ENCODE peak calls at places on chromosomes 4 and X, in ten cellular contexts. A, K, M, O, N, B, X, I, C and H are unnamed samples.

GRCh38 chr4:158314756-158315487 is 104.6 kb downstream of the TMEM144 start:
- DNase-seq in X (no peak), O (no peak), I (peak; percentile 70), M (peak; percentile 98), B (no peak), K (peak; percentile 61), A (peak; percentile 98), N (no peak), C (no peak), H (no peak)

GRCh38 chrX:38887222-38887621 is 86.0 kb downstream of the MID1IP1 start:
- DNase-seq in N (no peak), O (no peak), K (no peak), M (no peak), A (no peak), I (no peak), C (no peak), X (no peak), B (no peak), H (no peak)

GRCh38 chr4:190016369-190017289 is 10.4 kb downstream of the FRG2 start:
- DNase-seq in K (no peak), C (no peak), B (no peak), N (peak; percentile 22), I (no peak), X (no peak), O (no peak), M (no peak), A (no peak), H (no peak)

GRCh38 chrX:124829930-124830329 is 483.6 kb downstream of the SH2D1A start:
- DNase-seq in I (no peak), O (no peak), B (no peak), N (no peak), M (no peak), C (no peak), X (no peak), K (no peak), A (no peak), H (no peak)

GRCh38 chrX:9816094-9816700 is 30.0 kb downstream of the SHROOM2 start:
- DNase-seq in B (no peak), A (no peak), C (no peak), M (no peak), I (no peak), K (no peak), X (no peak), O (no peak), N (no peak), H (no peak)

GRCh38 chrX:97026406-97026805 is 142.7 kb downstream of the RPA4 start:
- DNase-seq in I (peak; percentile 19), B (no peak), K (no peak), C (peak; percentile 46), A (no peak), O (no peak), N (peak; percentile 21), M (peak; percentile 5), X (no peak), H (no peak)

GRCh38 chrX:63551856-63552255 is 200.7 kb upstream of the SPIN4 start:
- DNase-seq in X (no peak), B (no peak), N (no peak), O (no peak), C (no peak), A (no peak), I (no peak), K (no peak), M (no peak), H (no peak)

GRCh38 chrX:149881081-149881711 is at the start of gene MAGEA8:
- DNase-seq in K (no peak), I (no peak), A (no peak), C (peak; percentile 54), B (no peak), M (no peak), N (peak; percentile 45), O (peak; percentile 36), X (no peak), H (no peak)

GRCh38 chrX:48520976-48521352 is 644 bp upstream of the EBP start:
- DNase-seq in A (no peak), C (peak; percentile 56), O (no peak), B (no peak), K (no peak), I (no peak), M (no peak), X (no peak), N (peak; percentile 37), H (no peak)

GRCh38 chrX:134374294-134374693 is 85.7 kb upstream of the HPRT1 start:
- DNase-seq in I (peak; percentile 1), K (no peak), M (no peak), C (no peak), X (no peak), B (no peak), A (peak; percentile 7), O (no peak), N (no peak), H (no peak)

GRCh38 chrX:114615765-114616164 is 31.9 kb downstream of the HTR2C start:
- DNase-seq in B (no peak), O (no peak), M (no peak), X (no peak), I (no peak), A (peak; percentile 3), C (no peak), K (no peak), N (no peak), H (no peak)

GRCh38 chr4:73883306-73883705 is 14.1 kb downstream of the CXCL1 start:
- DNase-seq in I (no peak), A (peak; percentile 91), C (no peak), B (no peak), X (no peak), O (no peak), N (no peak), K (no peak), M (peak; percentile 79), H (no peak)

GRCh38 chr4:114813961-114814360 is 215.4 kb downstream of the UGT8 start:
- DNase-seq in O (no peak), K (no peak), C (no peak), N (no peak), A (no peak), I (no peak), X (no peak), B (no peak), M (no peak), H (no peak)

GRCh38 chr4:114815760-114816159 is 217.2 kb downstream of the UGT8 start:
- DNase-seq in K (no peak), O (no peak), M (no peak), X (no peak), C (no peak), A (no peak), N (no peak), I (no peak), B (no peak), H (no peak)

GRCh38 chr4:114807759-114808404 is 209.3 kb downstream of the UGT8 start:
- DNase-seq in C (peak; percentile 78), N (peak; percentile 38), I (peak; percentile 34), A (peak; percentile 28), K (no peak), X (no peak), M (peak; percentile 3), O (peak; percentile 45), B (no peak), H (no peak)

GRCh38 chr4:114807357-114807756 is 208.8 kb downstream of the UGT8 start:
- DNase-seq in I (no peak), O (no peak), K (no peak), B (no peak), C (no peak), M (no peak), A (no peak), N (no peak), X (no peak), H (no peak)

DNA sequence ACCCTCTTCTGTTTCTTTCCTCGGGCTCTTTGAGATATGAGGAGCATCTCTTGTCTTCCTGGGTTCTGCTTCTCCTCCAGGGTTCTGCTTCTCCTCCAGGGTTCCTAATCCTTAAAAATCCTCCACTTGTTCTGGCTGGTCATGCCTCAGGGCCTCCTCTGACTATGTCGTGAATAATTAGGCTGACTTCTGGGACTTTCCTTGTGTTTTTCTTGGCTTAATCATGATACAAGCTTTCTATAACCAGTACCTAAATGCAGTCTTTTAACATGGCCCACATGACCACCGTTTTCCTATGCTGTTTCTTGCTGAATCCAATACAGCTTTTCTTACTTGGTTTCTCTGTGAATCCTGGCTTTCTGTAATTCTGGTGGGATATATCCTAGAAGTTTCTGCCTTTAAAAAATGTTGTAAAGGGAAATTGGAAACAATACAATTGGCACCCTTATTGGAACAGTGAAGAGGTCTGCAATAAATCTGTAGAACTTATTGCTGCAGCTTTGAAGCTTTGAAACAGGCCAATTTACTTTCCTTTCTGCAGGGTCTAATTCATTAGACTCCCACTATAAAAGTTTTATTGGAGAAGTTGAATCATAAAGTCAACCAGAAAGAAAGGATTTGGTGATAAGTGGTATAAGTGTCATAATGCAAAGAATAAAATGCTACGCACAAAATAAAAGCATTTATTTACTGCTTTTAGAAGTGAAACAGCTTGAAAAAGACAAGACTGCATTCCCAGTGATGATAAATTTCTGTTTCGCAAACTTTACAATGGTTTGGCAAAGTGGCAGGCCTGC is 213.2 kb downstream of the UGT8 start:
- DNase-seq in M (no peak), I (no peak), A (no peak), X (no peak), K (no peak), N (no peak), B (no peak), O (no peak), C (no peak), H (no peak)
- TF ChIP-seq CTCF in M (no peak), I (no peak), A (no peak), X (no peak), K (no peak), N (no peak), B (no peak), O (no peak), C (no peak), H (no peak)

GRCh38 chr4:87620491-87620890 is 12.2 kb downstream of the DSPP start:
- DNase-seq in O (no peak), M (no peak), K (no peak), C (no peak), N (no peak), A (peak; percentile 4), B (no peak), X (no peak), I (no peak), H (no peak)
- H3K4me3 ChIP-seq in O (no peak overlapping the region), M (no peak overlapping the region), K (no peak overlapping the region), C (no peak overlapping the region), N (no peak overlapping the region), A (no peak overlapping the region), B (no peak overlapping the region), X (no peak overlapping the region), I (no peak overlapping the region), H (no peak overlapping the region)

GRCh38 chrX:120380699-120381098 is 18.8 kb downstream of the ATP1B4 start:
- DNase-seq in M (no peak), K (no peak), N (no peak), O (no peak), C (peak; percentile 67), B (no peak), I (peak; percentile 42), X (no peak), A (peak; percentile 9), H (no peak)
- TF ChIP-seq CTCF in M (peak; percentile 22), K (peak; percentile 61), N (peak; percentile 50), O (peak; percentile 27), C (peak; percentile 67), B (peak; percentile 24), I (peak; percentile 26), X (no peak), A (peak; percentile 28), H (no peak)

GRCh38 chr4:150510176-150510875 is 71.6 kb upstream of the MAB21L2 start:
- DNase-seq in K (peak; percentile 40), A (peak; percentile 86), I (peak; percentile 48), O (no peak), X (no peak), N (no peak), C (no peak), M (peak; percentile 86), B (no peak), H (no peak)
- H3K4me3 ChIP-seq in K (no peak overlapping the region), A (peak overlapping the region; percentile 34), I (peak overlapping the region; percentile 13), O (no peak overlapping the region), X (no peak overlapping the region), N (no peak overlapping the region), C (no peak overlapping the region), M (peak overlapping the region; percentile 30), B (peak overlapping the region; percentile 29), H (no peak overlapping the region)